ENCODE peak calls at places on chromosome 15, in four cellular contexts. One of them, this sample, is unnamed.

GRCh38 chr15:28919201-28919627 is 33.4 kb downstream of the APBA2 start:
- DNase-seq in H1: no peak
- DNase-seq in BE2C: no peak
- DNase-seq in RWPE1: peak
- DNase-seq in this sample: no peak

GRCh38 chr15:72961326-72961725 is 90.9 kb upstream of the NEO1 start:
- DNase-seq in H1: no peak
- DNase-seq in RWPE1: no peak
- DNase-seq in BE2C: no peak
- DNase-seq in this sample: no peak

GRCh38 chr15:63089260-63090043 is 32.2 kb upstream of the LACTB start:
- DNase-seq in RWPE1: no peak
- DNase-seq in BE2C: peak
- DNase-seq in H1: no peak
- DNase-seq in this sample: no peak

GRCh38 chr15:40984963-40985362 is 31.7 kb downstream of the CHAC1 start:
- DNase-seq in H1: no peak
- DNase-seq in RWPE1: no peak
- DNase-seq in BE2C: no peak
- DNase-seq in this sample: no peak

GRCh38 chr15:34993413-34993812 is 5.3 kb upstream of the ZNF770 start:
- DNase-seq in RWPE1: no peak
- DNase-seq in BE2C: no peak
- DNase-seq in H1: no peak
- DNase-seq in this sample: no peak

GRCh38 chr15:33068007-33068441 is 126.5 kb downstream of the FMN1 start:
- DNase-seq in BE2C: no peak
- DNase-seq in RWPE1: peak
- DNase-seq in H1: no peak
- DNase-seq in this sample: no peak

GRCh38 chr15:75207618-75208500 is 6.2 kb downstream of the C15orf39 start:
- DNase-seq in RWPE1: no peak
- DNase-seq in BE2C: no peak
- DNase-seq in H1: no peak
- DNase-seq in this sample: no peak

GRCh38 chr15:56971571-56971970 is 53.1 kb downstream of the TCF12 start:
- DNase-seq in RWPE1: no peak
- DNase-seq in H1: no peak
- DNase-seq in BE2C: no peak
- DNase-seq in this sample: no peak

GRCh38 chr15:63880744-63881143 is 47.0 kb upstream of the HERC1 start:
- DNase-seq in BE2C: no peak
- DNase-seq in H1: no peak
- DNase-seq in RWPE1: no peak
- DNase-seq in this sample: no peak

GRCh38 chr15:27725733-27726132 is 373.4 kb downstream of the OCA2 start:
- DNase-seq in RWPE1: no peak
- DNase-seq in H1: no peak
- DNase-seq in BE2C: no peak
- DNase-seq in this sample: no peak

GRCh38 chr15:97804950-97805349 is 155.6 kb upstream of the ARRDC4 start:
- DNase-seq in H1: no peak
- DNase-seq in RWPE1: no peak
- DNase-seq in BE2C: no peak
- DNase-seq in this sample: no peak

GRCh38 chr15:89121414-89121813 is 33.2 kb downstream of the ABHD2 start:
- DNase-seq in H1: no peak
- DNase-seq in BE2C: no peak
- DNase-seq in RWPE1: peak
- DNase-seq in this sample: no peak

GRCh38 chr15:75073197-75073596 is 49.8 kb downstream of the PPCDC start:
- DNase-seq in H1: no peak
- DNase-seq in RWPE1: no peak
- DNase-seq in BE2C: no peak
- DNase-seq in this sample: no peak

GRCh38 chr15:47135279-47135678 is 582.0 kb upstream of the SEMA6D start:
- DNase-seq in BE2C: no peak
- DNase-seq in H1: no peak
- DNase-seq in RWPE1: no peak
- DNase-seq in this sample: no peak

GRCh38 chr15:25643120-25643519 is 204.3 kb upstream of the UBE3A start:
- DNase-seq in BE2C: no peak
- DNase-seq in H1: no peak
- DNase-seq in RWPE1: no peak
- DNase-seq in this sample: no peak

GRCh38 chr15:60408438-60409105 is 10.8 kb upstream of the ANXA2 start:
- DNase-seq in BE2C: no peak
- DNase-seq in RWPE1: peak
- DNase-seq in H1: no peak
- DNase-seq in this sample: peak

GRCh38 chr15:51623386-51623938 is 891 bp upstream of the DMXL2 start:
- DNase-seq in RWPE1: no peak
- DNase-seq in H1: no peak
- DNase-seq in BE2C: no peak
- DNase-seq in this sample: no peak

GRCh38 chr15:67120839-67121540 is 55.6 kb downstream of the SMAD3 start:
- DNase-seq in H1: no peak
- DNase-seq in BE2C: peak
- DNase-seq in RWPE1: peak
- DNase-seq in this sample: no peak

GRCh38 chr15:83305696-83306291 is 21.3 kb upstream of the BNC1 start:
- DNase-seq in RWPE1: no peak
- DNase-seq in BE2C: no peak
- DNase-seq in H1: no peak
- DNase-seq in this sample: no peak

GRCh38 chr15:63858881-63859280 is 25.1 kb upstream of the HERC1 start:
- DNase-seq in BE2C: no peak
- DNase-seq in H1: no peak
- DNase-seq in RWPE1: no peak
- DNase-seq in this sample: no peak

GRCh38 chr15:70605606-70606410 is 157.6 kb downstream of the UACA start:
- DNase-seq in H1: no peak
- DNase-seq in BE2C: peak
- DNase-seq in RWPE1: no peak
- DNase-seq in this sample: no peak

GRCh38 chr15:65529754-65530317 is 427 bp upstream of the HACD3 start:
- DNase-seq in H1: no peak
- DNase-seq in BE2C: no peak
- DNase-seq in RWPE1: no peak
- DNase-seq in this sample: no peak

GRCh38 chr15:65532738-65533051 is 2.4 kb downstream of the HACD3 start:
- DNase-seq in H1: no peak
- DNase-seq in BE2C: no peak
- DNase-seq in RWPE1: peak
- DNase-seq in this sample: no peak

GRCh38 chr15:65533057-65533752 is 2.9 kb downstream of the HACD3 start:
- DNase-seq in RWPE1: peak
- DNase-seq in BE2C: no peak
- DNase-seq in H1: no peak
- DNase-seq in this sample: no peak

GRCh38 chr15:65528461-65529060 is 1.7 kb upstream of the HACD3 start:
- DNase-seq in RWPE1: no peak
- DNase-seq in BE2C: no peak
- DNase-seq in H1: no peak
- DNase-seq in this sample: no peak

DNA sequence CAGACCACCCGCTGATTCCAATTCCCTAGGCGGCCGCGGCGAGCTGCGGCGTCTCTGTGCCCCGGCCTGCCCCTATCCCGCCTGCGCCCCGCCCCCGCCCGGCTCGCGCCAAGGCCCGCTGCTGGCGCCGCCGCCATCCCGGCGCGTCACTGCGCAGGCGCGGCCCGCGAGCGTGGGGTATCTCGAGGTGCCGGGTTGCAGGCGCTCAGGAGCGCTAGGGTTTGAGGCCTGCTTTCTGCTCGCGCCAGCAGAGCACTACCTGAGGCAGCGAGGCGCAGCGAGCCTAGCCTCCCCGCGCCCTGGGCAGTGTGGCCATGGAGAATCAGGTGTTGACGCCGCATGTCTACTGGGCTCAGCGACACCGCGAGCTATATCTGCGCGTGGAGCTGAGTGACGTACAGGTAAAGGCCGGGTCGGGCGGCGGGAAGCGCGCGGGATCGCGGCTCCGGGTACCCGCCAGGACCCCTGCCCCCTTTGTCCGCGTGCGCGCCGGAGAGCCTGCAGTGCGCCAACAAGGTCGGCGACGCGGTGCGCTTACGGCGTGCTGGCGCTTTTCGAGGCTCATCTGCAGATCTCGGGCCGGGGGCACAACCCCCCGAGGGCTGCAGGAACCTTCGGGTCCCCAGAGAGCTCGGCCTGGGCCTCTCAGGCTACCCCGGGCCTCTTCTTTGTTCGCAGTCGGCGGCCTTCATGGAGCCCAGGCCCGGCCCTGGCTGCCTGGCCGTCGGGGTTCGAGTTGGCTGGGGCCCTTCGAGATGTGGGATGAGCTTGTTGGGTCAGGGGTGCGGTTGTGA is at the start of gene HACD3:
- DNase-seq in RWPE1: peak
- DNase-seq in H1: peak
- DNase-seq in BE2C: peak
- DNase-seq in this sample: no peak
- TF ChIP-seq CTCF in RWPE1: no peak
- TF ChIP-seq CTCF in H1: no peak
- TF ChIP-seq CTCF in BE2C: no peak
- TF ChIP-seq CTCF in this sample: no peak

GRCh38 chr15:31867536-31868442 is 162.5 kb upstream of the CHRNA7 start:
- DNase-seq in RWPE1: peak
- DNase-seq in H1: peak
- DNase-seq in BE2C: peak
- DNase-seq in this sample: no peak

GRCh38 chr15:31869640-31870335 is 160.5 kb upstream of the CHRNA7 start:
- DNase-seq in RWPE1: no peak
- DNase-seq in H1: no peak
- DNase-seq in BE2C: peak
- DNase-seq in this sample: no peak

GRCh38 chr15:31871887-31872281 is 158.4 kb upstream of the CHRNA7 start:
- DNase-seq in H1: no peak
- DNase-seq in BE2C: no peak
- DNase-seq in RWPE1: no peak
- DNase-seq in this sample: no peak

GRCh38 chr15:31871159-31871886 is 159.0 kb upstream of the CHRNA7 start:
- DNase-seq in H1: no peak
- DNase-seq in BE2C: no peak
- DNase-seq in RWPE1: no peak
- DNase-seq in this sample: no peak

GRCh38 chr15:31870336-31871158 is 159.8 kb upstream of the CHRNA7 start:
- DNase-seq in RWPE1: peak
- DNase-seq in H1: peak
- DNase-seq in BE2C: peak
- DNase-seq in this sample: no peak
- TF ChIP-seq CTCF in RWPE1: no peak
- TF ChIP-seq CTCF in H1: no peak
- TF ChIP-seq CTCF in BE2C: no peak
- TF ChIP-seq CTCF in this sample: no peak

GRCh38 chr15:42371125-42371524 is 11.8 kb downstream of the CAPN3 start:
- DNase-seq in BE2C: no peak
- DNase-seq in H1: no peak
- DNase-seq in RWPE1: no peak
- DNase-seq in this sample: no peak
- TF ChIP-seq CTCF in BE2C: peak
- TF ChIP-seq CTCF in H1: no peak
- TF ChIP-seq CTCF in RWPE1: no peak
- TF ChIP-seq CTCF in this sample: no peak

GRCh38 chr15:30905821-30906220 is 2.1 kb downstream of the FAN1 start:
- DNase-seq in RWPE1: no peak
- DNase-seq in H1: no peak
- DNase-seq in BE2C: no peak
- DNase-seq in this sample: no peak
- TF ChIP-seq CTCF in RWPE1: peak
- TF ChIP-seq CTCF in H1: peak
- TF ChIP-seq CTCF in BE2C: peak
- TF ChIP-seq CTCF in this sample: peak

GRCh38 chr15:81611679-81612078 is 237.7 kb upstream of the TMC3 start:
- DNase-seq in H1: no peak
- DNase-seq in RWPE1: no peak
- DNase-seq in BE2C: no peak
- DNase-seq in this sample: no peak

GRCh38 chr15:81608309-81608829 is 234.4 kb upstream of the TMC3 start:
- DNase-seq in BE2C: no peak
- DNase-seq in RWPE1: no peak
- DNase-seq in H1: no peak
- DNase-seq in this sample: no peak

GRCh38 chr15:81612631-81613030 is 238.6 kb upstream of the TMC3 start:
- DNase-seq in BE2C: no peak
- DNase-seq in RWPE1: no peak
- DNase-seq in H1: peak
- DNase-seq in this sample: no peak
- TF ChIP-seq CTCF in BE2C: no peak
- TF ChIP-seq CTCF in RWPE1: no peak
- TF ChIP-seq CTCF in H1: peak
- TF ChIP-seq CTCF in this sample: no peak

DNA sequence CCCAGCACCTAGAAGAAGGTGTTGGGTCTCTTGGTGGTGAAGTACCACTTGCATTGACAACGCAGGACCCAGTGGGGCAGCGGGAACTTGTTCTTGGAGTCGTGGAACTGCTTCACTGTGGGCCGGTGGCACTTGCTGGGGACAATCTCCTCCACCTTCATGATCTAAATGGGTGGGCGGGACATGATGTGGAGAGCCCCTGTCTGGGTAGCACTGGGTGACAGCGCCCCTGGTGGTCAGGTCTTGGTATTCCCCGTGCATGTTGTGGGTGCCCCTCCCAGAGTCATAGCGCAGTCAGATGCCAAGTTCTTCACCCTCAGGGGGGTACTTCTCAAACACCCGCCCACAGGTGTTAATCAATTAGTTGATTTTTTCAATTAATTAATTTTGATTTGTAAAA is 60.2 kb downstream of the AGBL1 start:
- DNase-seq in BE2C: peak
- DNase-seq in RWPE1: no peak
- DNase-seq in H1: peak
- DNase-seq in this sample: no peak
- TF ChIP-seq CTCF in BE2C: peak
- TF ChIP-seq CTCF in RWPE1: peak
- TF ChIP-seq CTCF in H1: peak
- TF ChIP-seq CTCF in this sample: peak

DNA sequence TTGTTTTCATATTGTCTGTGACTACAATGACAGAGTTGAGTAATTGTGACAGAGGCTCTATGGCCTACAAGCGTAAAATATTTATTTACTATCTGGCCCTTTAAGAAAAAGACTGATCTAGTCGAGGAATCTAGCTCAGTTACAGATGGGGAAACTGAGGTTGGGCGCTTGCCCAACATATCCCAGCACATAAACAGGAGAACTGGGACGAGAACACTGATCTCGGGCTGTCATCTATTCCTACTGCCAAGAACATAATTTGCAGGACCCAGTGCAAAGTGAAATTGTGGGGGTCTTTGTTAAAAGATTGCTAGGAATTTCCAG is 1.9 kb downstream of the FES start:
- DNase-seq in H1: no peak
- DNase-seq in BE2C: no peak
- DNase-seq in RWPE1: no peak
- DNase-seq in this sample: no peak
- TF ChIP-seq CTCF in H1: no peak
- TF ChIP-seq CTCF in BE2C: no peak
- TF ChIP-seq CTCF in RWPE1: peak
- TF ChIP-seq CTCF in this sample: no peak

This sample was measured in keratinocyte.